ENCODE peak calls at places on chromosomes 3 and 15, in five cellular contexts. U is neural progenitor cell, S is tibial artery, A is body of pancreas, H is left lung. X is an unnamed sample. For H3K27me3 and H3K4me1, the result is how much of the 10 kb centered on the place peaks cover.

GRCh38 chr3:134801204-134801958 is 6.3 kb downstream of the EPHB1 start:
- DNase-seq in S (no peak), U (no peak), A (no peak), H (no peak), X (no peak)

GRCh38 chr3:44862221-44862637 is 517 bp downstream of the TMEM42 start:
- DNase-seq in H (no peak), A (peak), S (no peak), U (no peak), X (no peak)

GRCh38 chr3:128794067-128794768 is 68.2 kb downstream of the RAB7A start:
- DNase-seq in H (no peak), U (no peak), A (no peak), S (no peak), X (no peak)

GRCh38 chr3:174495231-174495755 is 363.8 kb upstream of the NAALADL2 start:
- DNase-seq in H (no peak), A (no peak), U (no peak), S (no peak), X (no peak)

GRCh38 chr3:148131990-148132638 is 565.6 kb upstream of the AGTR1 start:
- DNase-seq in S (no peak), H (no peak), U (no peak), A (no peak), X (no peak)

GRCh38 chr3:52836991-52837390 is 2.2 kb upstream of the MUSTN1 start:
- DNase-seq in A (no peak), H (peak), U (no peak), S (no peak), X (peak)

GRCh38 chr3:177300039-177300833 is 103.0 kb upstream of the TBL1XR1 start:
- DNase-seq in A (no peak), U (peak), S (no peak), H (no peak), X (no peak)

GRCh38 chr3:43369404-43370345 is 83.3 kb downstream of the SNRK start:
- DNase-seq in U (no peak), S (no peak), H (no peak), A (no peak), X (no peak)

GRCh38 chr3:148466143-148466542 is 231.6 kb upstream of the AGTR1 start:
- DNase-seq in A (no peak), H (no peak), S (no peak), U (no peak), X (no peak)

GRCh38 chr3:71421820-71422566 is 161.5 kb downstream of the FOXP1 start:
- DNase-seq in H (no peak), A (no peak), U (no peak), S (no peak), X (no peak)

GRCh38 chr15:69663982-69664381 is 211.4 kb downstream of the RPLP1 start:
- DNase-seq in A (no peak), S (no peak), H (no peak), U (no peak), X (no peak)

GRCh38 chr3:100754563-100755334 is 45.5 kb downstream of the TFG start:
- DNase-seq in S (no peak), A (no peak), H (no peak), U (no peak), X (no peak)

GRCh38 chr3:76083992-76084391 is 298.6 kb upstream of the ZNF717 start:
- DNase-seq in H (no peak), A (no peak), U (no peak), S (no peak), X (no peak)

GRCh38 chr3:30263238-30263920 is 343.0 kb upstream of the TGFBR2 start:
- DNase-seq in H (no peak), S (no peak), A (no peak), U (no peak), X (no peak)

GRCh38 chr15:80242132-80242769 is 9.8 kb downstream of the CTXND1 start:
- DNase-seq in S (no peak), H (no peak), A (no peak), U (peak), X (no peak)

GRCh38 chr15:59994855-59995557 is 9.1 kb upstream of the FOXB1 start:
- DNase-seq in U (peak), H (peak), S (no peak), A (no peak), X (no peak)

GRCh38 chr15:23877502-23878412 is 190.7 kb upstream of the NDN start:
- DNase-seq in U (peak), A (peak), H (peak), S (no peak), X (no peak)

GRCh38 chr3:49937081-49937480 is 2.9 kb upstream of the RBM6 start:
- DNase-seq in A (no peak), S (no peak), H (no peak), U (no peak), X (no peak)

GRCh38 chr3:69182588-69183299 is 60.3 kb upstream of the LMOD3 start:
- DNase-seq in A (no peak), U (no peak), S (no peak), H (no peak), X (no peak)
- H3K4me3 ChIP-seq in A (no peak), U (no peak), S (no peak), H (no peak), X (no peak)

GRCh38 chr3:181718416-181718815 is 6.7 kb downstream of the SOX2 start:
- DNase-seq in H (no peak), U (no peak), S (no peak), A (no peak), X (no peak)
- H3K27me3 ChIP-seq in H (half or more), U (under half), S (half or more), A (under half), X (under half)

GRCh38 chr15:26634319-26634718 is 138.5 kb downstream of the GABRB3 start:
- DNase-seq in H (no peak), S (no peak), U (peak), A (no peak), X (no peak)

GRCh38 chr15:26635105-26635504 is 137.8 kb downstream of the GABRB3 start:
- DNase-seq in S (no peak), H (no peak), A (no peak), U (no peak), X (no peak)

GRCh38 chr15:26630857-26631256 is 142.0 kb downstream of the GABRB3 start:
- DNase-seq in S (no peak), H (no peak), U (no peak), A (no peak), X (no peak)

GRCh38 chr15:26631894-26632293 is 141.0 kb downstream of the GABRB3 start:
- DNase-seq in A (no peak), U (peak), S (no peak), H (no peak), X (no peak)

GRCh38 chr15:26632500-26632899 is 140.4 kb downstream of the GABRB3 start:
- DNase-seq in S (no peak), U (no peak), A (no peak), H (no peak), X (no peak)
- H3K4me1 ChIP-seq in S (under half), U (under half), A (under half), H (under half), X (under half)

GRCh38 chr15:64690578-64691296 is 84.7 kb downstream of the RBPMS2 start:
- DNase-seq in U (no peak), A (no peak), S (no peak), H (no peak), X (no peak)
- H3K4me3 ChIP-seq in U (no peak), A (no peak), S (no peak), H (no peak), X (no peak)

DNA sequence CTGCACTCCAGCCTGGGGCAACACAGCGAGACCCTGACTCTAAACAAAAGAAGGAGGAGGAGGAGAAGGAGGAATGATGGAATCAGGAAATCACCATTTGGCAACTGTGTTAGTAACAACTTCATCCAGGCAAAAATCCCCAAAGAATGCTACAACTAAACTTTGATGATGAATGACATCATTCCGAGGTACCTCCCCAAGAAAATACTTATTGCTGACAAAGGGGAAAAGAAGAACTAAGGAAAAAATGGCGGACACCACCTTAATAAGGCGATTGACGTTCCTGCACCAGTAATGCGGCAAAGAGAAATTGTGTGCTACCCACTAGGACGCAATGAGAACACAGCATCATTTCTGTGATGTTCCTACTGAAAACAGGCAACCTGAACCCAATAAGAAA is 78.2 kb upstream of the SLC6A11 start:
- DNase-seq in A (no peak), H (no peak), S (no peak), U (no peak), X (no peak)
- H3K27me3 ChIP-seq in A (under half), H (half or more), S (under half), U (under half), X (under half)

DNA sequence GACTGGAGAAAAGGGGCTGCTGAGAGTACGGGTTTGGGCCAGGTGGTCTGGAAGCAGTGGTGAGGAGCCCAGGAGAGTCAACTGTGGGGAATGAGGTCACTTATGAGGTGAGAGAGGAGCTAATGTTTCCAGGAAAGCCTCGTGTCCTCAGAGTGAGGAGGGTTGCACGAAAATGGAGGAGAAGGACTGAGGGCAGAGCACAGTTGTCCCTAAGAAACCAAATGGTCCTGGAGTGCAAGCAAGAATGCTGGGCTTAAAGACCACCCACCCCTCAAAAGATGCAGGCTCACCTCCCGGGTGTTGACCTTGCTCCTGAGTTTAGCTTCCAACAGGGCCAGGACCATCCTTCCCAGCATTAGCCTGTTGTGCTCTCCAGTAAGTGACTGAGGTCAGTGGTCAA is 133.2 kb downstream of the PDE8A start:
- DNase-seq in H (no peak), S (no peak), A (no peak), U (no peak), X (no peak)
- H3K4me1 ChIP-seq in H (under half), S (under half), A (under half), U (under half), X (under half)

DNA sequence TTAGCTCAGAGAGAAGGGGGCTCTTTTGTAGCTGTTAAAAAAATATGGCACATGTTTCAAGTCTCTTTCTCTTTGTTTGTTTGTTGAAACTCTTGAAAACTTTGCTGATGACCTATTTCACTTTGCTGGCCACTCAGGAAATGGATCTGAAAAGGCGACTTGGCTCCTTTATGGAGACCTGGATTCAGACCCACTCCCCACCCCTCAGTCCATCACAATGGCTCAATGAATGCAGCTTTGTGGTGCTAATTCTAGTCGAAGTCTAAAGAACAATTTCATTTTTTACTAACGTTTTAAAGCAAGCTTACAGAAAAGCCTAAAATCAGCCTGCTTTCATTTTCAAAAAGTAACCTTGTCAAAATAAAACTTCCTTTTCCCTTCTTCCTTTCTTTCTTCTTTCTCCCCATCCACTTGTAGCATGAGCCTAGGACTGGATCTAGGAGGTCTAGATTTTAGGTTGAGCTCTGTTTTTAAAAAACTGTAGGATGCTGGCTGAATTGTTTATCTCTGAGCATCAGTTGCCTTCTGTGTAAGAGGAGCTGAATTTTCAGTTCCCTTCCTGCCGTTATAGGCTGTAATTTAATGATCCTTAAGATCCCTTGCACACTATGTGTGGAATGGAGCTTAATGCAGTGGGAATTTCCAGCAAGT is 165.5 kb upstream of the FEZF2 start:
- DNase-seq in A (no peak), S (no peak), H (no peak), U (peak), X (no peak)
- H3K4me3 ChIP-seq in A (no peak), S (no peak), H (no peak), U (no peak), X (no peak)

X was measured in aorta.